ENCODE peak calls at places on chromosomes 16 and 17, in six cellular contexts. One of them, this sample, is unnamed.

GRCh38 chr17:40311575-40311974 is 2.6 kb downstream of the RARA start:
- DNase-seq in stimulated activated CD4-positive, alpha-beta T cell treated with anti-CD3 and anti-CD28 coated beads, TNF-alpha, amount 100 ng/mL, for 1 hour: no peak
- DNase-seq in CD4-positive, alpha-beta T cell: no peak
- DNase-seq in uterus: peak; percentile 63
- DNase-seq in stimulated activated CD8-positive, alpha-beta memory T cell treated with anti-CD3 and anti-CD28 coated beads, Interleukin-15, amount 100 ng/mL, for 48 hours: no peak
- DNase-seq in T-helper 1 cell: no peak
- DNase-seq in this sample: no peak

GRCh38 chr17:44677136-44677535 is 12.4 kb downstream of the CCDC43 start:
- DNase-seq in CD4-positive, alpha-beta T cell: no peak
- DNase-seq in uterus: no peak
- DNase-seq in stimulated activated CD8-positive, alpha-beta memory T cell treated with anti-CD3 and anti-CD28 coated beads, Interleukin-15, amount 100 ng/mL, for 48 hours: no peak
- DNase-seq in stimulated activated CD4-positive, alpha-beta T cell treated with anti-CD3 and anti-CD28 coated beads, TNF-alpha, amount 100 ng/mL, for 1 hour: no peak
- DNase-seq in T-helper 1 cell: no peak
- DNase-seq in this sample: no peak

GRCh38 chr17:27905524-27906237 is 12.5 kb upstream of the LYRM9 start:
- DNase-seq in T-helper 1 cell: no peak
- DNase-seq in stimulated activated CD8-positive, alpha-beta memory T cell treated with anti-CD3 and anti-CD28 coated beads, Interleukin-15, amount 100 ng/mL, for 48 hours: no peak
- DNase-seq in stimulated activated CD4-positive, alpha-beta T cell treated with anti-CD3 and anti-CD28 coated beads, TNF-alpha, amount 100 ng/mL, for 1 hour: no peak
- DNase-seq in CD4-positive, alpha-beta T cell: no peak
- DNase-seq in uterus: no peak
- DNase-seq in this sample: no peak

GRCh38 chr16:48444574-48444973 is 59.4 kb upstream of the SIAH1 start:
- DNase-seq in T-helper 1 cell: no peak
- DNase-seq in stimulated activated CD4-positive, alpha-beta T cell treated with anti-CD3 and anti-CD28 coated beads, TNF-alpha, amount 100 ng/mL, for 1 hour: no peak
- DNase-seq in uterus: peak; percentile 54
- DNase-seq in CD4-positive, alpha-beta T cell: no peak
- DNase-seq in stimulated activated CD8-positive, alpha-beta memory T cell treated with anti-CD3 and anti-CD28 coated beads, Interleukin-15, amount 100 ng/mL, for 48 hours: no peak
- DNase-seq in this sample: no peak

GRCh38 chr16:86671486-86672214 is 93.3 kb downstream of the FOXL1 start:
- DNase-seq in T-helper 1 cell: no peak
- DNase-seq in uterus: no peak
- DNase-seq in stimulated activated CD8-positive, alpha-beta memory T cell treated with anti-CD3 and anti-CD28 coated beads, Interleukin-15, amount 100 ng/mL, for 48 hours: no peak
- DNase-seq in stimulated activated CD4-positive, alpha-beta T cell treated with anti-CD3 and anti-CD28 coated beads, TNF-alpha, amount 100 ng/mL, for 1 hour: no peak
- DNase-seq in CD4-positive, alpha-beta T cell: no peak
- DNase-seq in this sample: no peak

GRCh38 chr17:73215414-73215813 is 22.6 kb downstream of the COG1 start:
- DNase-seq in stimulated activated CD4-positive, alpha-beta T cell treated with anti-CD3 and anti-CD28 coated beads, TNF-alpha, amount 100 ng/mL, for 1 hour: no peak
- DNase-seq in uterus: no peak
- DNase-seq in T-helper 1 cell: no peak
- DNase-seq in stimulated activated CD8-positive, alpha-beta memory T cell treated with anti-CD3 and anti-CD28 coated beads, Interleukin-15, amount 100 ng/mL, for 48 hours: no peak
- DNase-seq in CD4-positive, alpha-beta T cell: no peak
- DNase-seq in this sample: no peak

GRCh38 chr16:69003500-69003899 is 102.0 kb upstream of the HAS3 start:
- DNase-seq in stimulated activated CD4-positive, alpha-beta T cell treated with anti-CD3 and anti-CD28 coated beads, TNF-alpha, amount 100 ng/mL, for 1 hour: no peak
- DNase-seq in uterus: no peak
- DNase-seq in stimulated activated CD8-positive, alpha-beta memory T cell treated with anti-CD3 and anti-CD28 coated beads, Interleukin-15, amount 100 ng/mL, for 48 hours: no peak
- DNase-seq in T-helper 1 cell: no peak
- DNase-seq in CD4-positive, alpha-beta T cell: no peak
- DNase-seq in this sample: no peak

GRCh38 chr16:397135-397661 is at the start of gene NME4:
- DNase-seq in stimulated activated CD4-positive, alpha-beta T cell treated with anti-CD3 and anti-CD28 coated beads, TNF-alpha, amount 100 ng/mL, for 1 hour: no peak
- DNase-seq in stimulated activated CD8-positive, alpha-beta memory T cell treated with anti-CD3 and anti-CD28 coated beads, Interleukin-15, amount 100 ng/mL, for 48 hours: no peak
- DNase-seq in T-helper 1 cell: no peak
- DNase-seq in CD4-positive, alpha-beta T cell: no peak
- DNase-seq in uterus: no peak
- DNase-seq in this sample: peak; percentile 62

GRCh38 chr17:9334536-9335446 is 240.8 kb downstream of the STX8 start:
- DNase-seq in stimulated activated CD8-positive, alpha-beta memory T cell treated with anti-CD3 and anti-CD28 coated beads, Interleukin-15, amount 100 ng/mL, for 48 hours: no peak
- DNase-seq in uterus: no peak
- DNase-seq in CD4-positive, alpha-beta T cell: no peak
- DNase-seq in stimulated activated CD4-positive, alpha-beta T cell treated with anti-CD3 and anti-CD28 coated beads, TNF-alpha, amount 100 ng/mL, for 1 hour: no peak
- DNase-seq in T-helper 1 cell: no peak
- DNase-seq in this sample: no peak

GRCh38 chr17:43906951-43907424 is 348 bp downstream of the MPP2 start:
- DNase-seq in uterus: peak; percentile 27
- DNase-seq in CD4-positive, alpha-beta T cell: peak; percentile 13
- DNase-seq in T-helper 1 cell: no peak
- DNase-seq in stimulated activated CD8-positive, alpha-beta memory T cell treated with anti-CD3 and anti-CD28 coated beads, Interleukin-15, amount 100 ng/mL, for 48 hours: no peak
- DNase-seq in stimulated activated CD4-positive, alpha-beta T cell treated with anti-CD3 and anti-CD28 coated beads, TNF-alpha, amount 100 ng/mL, for 1 hour: no peak
- DNase-seq in this sample: no peak

GRCh38 chr16:20318006-20318405 is 9.3 kb downstream of the GP2 start:
- DNase-seq in CD4-positive, alpha-beta T cell: no peak
- DNase-seq in stimulated activated CD4-positive, alpha-beta T cell treated with anti-CD3 and anti-CD28 coated beads, TNF-alpha, amount 100 ng/mL, for 1 hour: no peak
- DNase-seq in uterus: no peak
- DNase-seq in T-helper 1 cell: no peak
- DNase-seq in stimulated activated CD8-positive, alpha-beta memory T cell treated with anti-CD3 and anti-CD28 coated beads, Interleukin-15, amount 100 ng/mL, for 48 hours: no peak
- DNase-seq in this sample: no peak

GRCh38 chr17:77455111-77455877 is 314.5 kb downstream of the SEC14L1 start:
- DNase-seq in stimulated activated CD8-positive, alpha-beta memory T cell treated with anti-CD3 and anti-CD28 coated beads, Interleukin-15, amount 100 ng/mL, for 48 hours: no peak
- DNase-seq in T-helper 1 cell: no peak
- DNase-seq in uterus: no peak
- DNase-seq in stimulated activated CD4-positive, alpha-beta T cell treated with anti-CD3 and anti-CD28 coated beads, TNF-alpha, amount 100 ng/mL, for 1 hour: no peak
- DNase-seq in CD4-positive, alpha-beta T cell: no peak
- DNase-seq in this sample: no peak

GRCh38 chr17:31690118-31690517 is 168.9 kb downstream of the COPRS start:
- DNase-seq in uterus: no peak
- DNase-seq in CD4-positive, alpha-beta T cell: no peak
- DNase-seq in stimulated activated CD4-positive, alpha-beta T cell treated with anti-CD3 and anti-CD28 coated beads, TNF-alpha, amount 100 ng/mL, for 1 hour: no peak
- DNase-seq in stimulated activated CD8-positive, alpha-beta memory T cell treated with anti-CD3 and anti-CD28 coated beads, Interleukin-15, amount 100 ng/mL, for 48 hours: no peak
- DNase-seq in T-helper 1 cell: no peak
- DNase-seq in this sample: no peak

GRCh38 chr17:31412511-31412910 is 21.0 kb downstream of the RAB11FIP4 start:
- DNase-seq in CD4-positive, alpha-beta T cell: no peak
- DNase-seq in stimulated activated CD8-positive, alpha-beta memory T cell treated with anti-CD3 and anti-CD28 coated beads, Interleukin-15, amount 100 ng/mL, for 48 hours: no peak
- DNase-seq in stimulated activated CD4-positive, alpha-beta T cell treated with anti-CD3 and anti-CD28 coated beads, TNF-alpha, amount 100 ng/mL, for 1 hour: no peak
- DNase-seq in uterus: no peak
- DNase-seq in T-helper 1 cell: no peak
- DNase-seq in this sample: no peak

This sample was measured in NCI-H146.